ENCODE peak calls at places on chromosomes 12 and 14, in nine cellular contexts. One of them, this sample, is unnamed.

GRCh38 chr12:39824505-39825198 is 205.0 kb upstream of the ABCD2 start:
- DNase-seq in cardiac fibroblast: peak; percentile 77
- DNase-seq in right atrium auricular region: no peak
- DNase-seq in fibroblast of lung: no peak
- DNase-seq in uterus: no peak
- DNase-seq in endothelial cell of umbilical vein: peak; percentile 30
- DNase-seq in ovary: no peak
- DNase-seq in Calu3: no peak
- DNase-seq in brain microvascular endothelial cell: no peak
- DNase-seq in this sample: no peak

GRCh38 chr12:14394317-14395058 is 29.0 kb downstream of the ATF7IP start:
- DNase-seq in ovary: no peak
- DNase-seq in fibroblast of lung: peak; percentile 94
- DNase-seq in endothelial cell of umbilical vein: peak; percentile 63
- DNase-seq in uterus: no peak
- DNase-seq in cardiac fibroblast: peak; percentile 86
- DNase-seq in brain microvascular endothelial cell: peak; percentile 78
- DNase-seq in Calu3: peak; percentile 29
- DNase-seq in right atrium auricular region: no peak
- DNase-seq in this sample: no peak

GRCh38 chr14:35416108-35416750 is 11.7 kb upstream of the NFKBIA start:
- DNase-seq in brain microvascular endothelial cell: no peak
- DNase-seq in right atrium auricular region: no peak
- DNase-seq in Calu3: no peak
- DNase-seq in fibroblast of lung: peak; percentile 24
- DNase-seq in cardiac fibroblast: no peak
- DNase-seq in uterus: no peak
- DNase-seq in endothelial cell of umbilical vein: no peak
- DNase-seq in ovary: no peak
- DNase-seq in this sample: no peak

GRCh38 chr12:6957741-6958608 is 6.8 kb downstream of the PTPN6 start:
- DNase-seq in brain microvascular endothelial cell: no peak
- DNase-seq in Calu3: no peak
- DNase-seq in endothelial cell of umbilical vein: no peak
- DNase-seq in ovary: no peak
- DNase-seq in uterus: no peak
- DNase-seq in right atrium auricular region: no peak
- DNase-seq in cardiac fibroblast: no peak
- DNase-seq in fibroblast of lung: no peak
- DNase-seq in this sample: no peak

GRCh38 chr12:3752096-3752709 is 706 bp downstream of the CRACR2A start:
- DNase-seq in endothelial cell of umbilical vein: peak; percentile 45
- DNase-seq in brain microvascular endothelial cell: peak; percentile 72
- DNase-seq in fibroblast of lung: peak; percentile 11
- DNase-seq in ovary: no peak
- DNase-seq in Calu3: no peak
- DNase-seq in uterus: peak; percentile 43
- DNase-seq in cardiac fibroblast: peak; percentile 60
- DNase-seq in right atrium auricular region: no peak
- DNase-seq in this sample: peak; percentile 40

GRCh38 chr14:85423889-85424288 is 106.1 kb upstream of the FLRT2 start:
- DNase-seq in uterus: no peak
- DNase-seq in cardiac fibroblast: no peak
- DNase-seq in fibroblast of lung: no peak
- DNase-seq in ovary: no peak
- DNase-seq in right atrium auricular region: no peak
- DNase-seq in brain microvascular endothelial cell: no peak
- DNase-seq in Calu3: no peak
- DNase-seq in endothelial cell of umbilical vein: no peak
- DNase-seq in this sample: no peak

GRCh38 chr12:90695415-90695814 is 259.6 kb downstream of the CCER1 start:
- DNase-seq in brain microvascular endothelial cell: no peak
- DNase-seq in uterus: no peak
- DNase-seq in right atrium auricular region: no peak
- DNase-seq in endothelial cell of umbilical vein: peak; percentile 27
- DNase-seq in fibroblast of lung: no peak
- DNase-seq in Calu3: no peak
- DNase-seq in ovary: no peak
- DNase-seq in cardiac fibroblast: peak; percentile 20
- DNase-seq in this sample: no peak

GRCh38 chr12:7542046-7542445 is 38.5 kb upstream of the CD163 start:
- DNase-seq in cardiac fibroblast: no peak
- DNase-seq in uterus: no peak
- DNase-seq in ovary: no peak
- DNase-seq in endothelial cell of umbilical vein: no peak
- DNase-seq in Calu3: no peak
- DNase-seq in fibroblast of lung: no peak
- DNase-seq in brain microvascular endothelial cell: no peak
- DNase-seq in right atrium auricular region: no peak
- DNase-seq in this sample: no peak

GRCh38 chr12:78802593-78802992 is 62.0 kb upstream of the SYT1 start:
- DNase-seq in cardiac fibroblast: peak; percentile 45
- DNase-seq in brain microvascular endothelial cell: peak; percentile 90
- DNase-seq in endothelial cell of umbilical vein: no peak
- DNase-seq in ovary: no peak
- DNase-seq in fibroblast of lung: peak; percentile 98
- DNase-seq in uterus: no peak
- DNase-seq in Calu3: peak; percentile 62
- DNase-seq in right atrium auricular region: no peak
- DNase-seq in this sample: no peak

GRCh38 chr14:72625689-72626088 is 268.2 kb downstream of the DPF3 start:
- DNase-seq in fibroblast of lung: no peak
- DNase-seq in Calu3: no peak
- DNase-seq in right atrium auricular region: no peak
- DNase-seq in cardiac fibroblast: no peak
- DNase-seq in brain microvascular endothelial cell: no peak
- DNase-seq in uterus: no peak
- DNase-seq in endothelial cell of umbilical vein: no peak
- DNase-seq in ovary: no peak
- DNase-seq in this sample: no peak

GRCh38 chr14:23953464-23954278 is at the start of gene DHRS4:
- DNase-seq in endothelial cell of umbilical vein: peak; percentile 82
- DNase-seq in Calu3: peak; percentile 84
- DNase-seq in fibroblast of lung: peak; percentile 83
- DNase-seq in ovary: peak; percentile 84
- DNase-seq in brain microvascular endothelial cell: peak; percentile 68
- DNase-seq in uterus: peak; percentile 77
- DNase-seq in right atrium auricular region: peak; percentile 81
- DNase-seq in cardiac fibroblast: peak; percentile 85
- DNase-seq in this sample: peak; percentile 79

GRCh38 chr14:99924379-99924778 is 131.2 kb downstream of the EML1 start:
- DNase-seq in brain microvascular endothelial cell: no peak
- DNase-seq in endothelial cell of umbilical vein: no peak
- DNase-seq in cardiac fibroblast: no peak
- DNase-seq in uterus: no peak
- DNase-seq in ovary: no peak
- DNase-seq in fibroblast of lung: no peak
- DNase-seq in Calu3: no peak
- DNase-seq in right atrium auricular region: no peak
- DNase-seq in this sample: no peak

GRCh38 chr14:100536141-100536540 is 51.1 kb downstream of the BEGAIN start:
- DNase-seq in cardiac fibroblast: no peak
- DNase-seq in right atrium auricular region: no peak
- DNase-seq in ovary: no peak
- DNase-seq in uterus: no peak
- DNase-seq in brain microvascular endothelial cell: no peak
- DNase-seq in endothelial cell of umbilical vein: no peak
- DNase-seq in fibroblast of lung: no peak
- DNase-seq in Calu3: no peak
- DNase-seq in this sample: peak; percentile 64

GRCh38 chr14:75156901-75157300 is 19.5 kb downstream of the TMED10 start:
- DNase-seq in ovary: no peak
- DNase-seq in Calu3: peak; percentile 4
- DNase-seq in cardiac fibroblast: no peak
- DNase-seq in endothelial cell of umbilical vein: no peak
- DNase-seq in uterus: no peak
- DNase-seq in fibroblast of lung: peak; percentile 56
- DNase-seq in brain microvascular endothelial cell: peak; percentile 9
- DNase-seq in right atrium auricular region: no peak
- DNase-seq in this sample: no peak

DNA sequence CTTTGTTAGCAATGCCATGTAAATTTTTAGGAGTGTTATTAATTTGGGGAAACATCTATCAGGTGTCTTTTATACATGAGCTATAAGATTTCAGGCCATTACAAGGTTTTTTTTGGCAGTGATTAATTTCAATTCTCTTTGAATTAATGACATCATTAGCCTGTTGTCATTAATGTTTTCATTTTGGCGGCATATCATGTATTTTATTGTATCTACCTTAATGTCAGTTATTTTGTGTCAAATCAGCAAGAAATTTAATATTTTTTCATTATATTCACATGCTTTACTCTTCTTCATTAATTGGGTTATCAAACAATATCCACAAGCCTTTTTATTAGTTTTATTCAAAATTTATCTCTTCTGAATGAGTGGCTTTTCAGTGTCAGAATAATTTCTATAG is 153.0 kb upstream of the CAND1 start:
- DNase-seq in uterus: no peak
- DNase-seq in ovary: no peak
- DNase-seq in Calu3: no peak
- DNase-seq in brain microvascular endothelial cell: no peak
- DNase-seq in fibroblast of lung: no peak
- DNase-seq in right atrium auricular region: no peak
- DNase-seq in cardiac fibroblast: no peak
- DNase-seq in endothelial cell of umbilical vein: no peak
- DNase-seq in this sample: no peak
- TF ChIP-seq CTCF in uterus: no peak
- TF ChIP-seq CTCF in ovary: no peak
- TF ChIP-seq CTCF in Calu3: no peak
- TF ChIP-seq CTCF in brain microvascular endothelial cell: no peak
- TF ChIP-seq CTCF in fibroblast of lung: no peak
- TF ChIP-seq CTCF in right atrium auricular region: no peak
- TF ChIP-seq CTCF in cardiac fibroblast: no peak
- TF ChIP-seq CTCF in endothelial cell of umbilical vein: no peak
- TF ChIP-seq CTCF in this sample: no peak

GRCh38 chr12:59699408-59700144 is 103.7 kb downstream of the SLC16A7 start:
- DNase-seq in endothelial cell of umbilical vein: no peak
- DNase-seq in ovary: no peak
- DNase-seq in Calu3: no peak
- DNase-seq in cardiac fibroblast: peak; percentile 82
- DNase-seq in uterus: no peak
- DNase-seq in fibroblast of lung: peak; percentile 76
- DNase-seq in right atrium auricular region: no peak
- DNase-seq in brain microvascular endothelial cell: peak; percentile 71
- DNase-seq in this sample: no peak
- TF ChIP-seq CTCF in endothelial cell of umbilical vein: no peak
- TF ChIP-seq CTCF in ovary: no peak
- TF ChIP-seq CTCF in Calu3: no peak
- TF ChIP-seq CTCF in cardiac fibroblast: no peak
- TF ChIP-seq CTCF in uterus: no peak
- TF ChIP-seq CTCF in fibroblast of lung: no peak
- TF ChIP-seq CTCF in right atrium auricular region: no peak
- TF ChIP-seq CTCF in brain microvascular endothelial cell: no peak
- TF ChIP-seq CTCF in this sample: no peak

GRCh38 chr12:53804429-53804828 is 52.6 kb upstream of the CISTR start:
- DNase-seq in right atrium auricular region: no peak
- DNase-seq in uterus: no peak
- DNase-seq in brain microvascular endothelial cell: no peak
- DNase-seq in ovary: no peak
- DNase-seq in Calu3: peak; percentile 73
- DNase-seq in cardiac fibroblast: no peak
- DNase-seq in endothelial cell of umbilical vein: no peak
- DNase-seq in fibroblast of lung: no peak
- DNase-seq in this sample: no peak
- TF ChIP-seq CTCF in right atrium auricular region: no peak
- TF ChIP-seq CTCF in uterus: no peak
- TF ChIP-seq CTCF in brain microvascular endothelial cell: no peak
- TF ChIP-seq CTCF in ovary: no peak
- TF ChIP-seq CTCF in Calu3: peak; percentile 14
- TF ChIP-seq CTCF in cardiac fibroblast: no peak
- TF ChIP-seq CTCF in endothelial cell of umbilical vein: no peak
- TF ChIP-seq CTCF in fibroblast of lung: peak; percentile 9
- TF ChIP-seq CTCF in this sample: no peak

GRCh38 chr12:68873316-68873715 is 59.7 kb downstream of the CPM start:
- DNase-seq in uterus: no peak
- DNase-seq in endothelial cell of umbilical vein: no peak
- DNase-seq in fibroblast of lung: no peak
- DNase-seq in ovary: no peak
- DNase-seq in brain microvascular endothelial cell: no peak
- DNase-seq in Calu3: no peak
- DNase-seq in cardiac fibroblast: no peak
- DNase-seq in right atrium auricular region: no peak
- DNase-seq in this sample: no peak
- TF ChIP-seq CTCF in uterus: no peak
- TF ChIP-seq CTCF in endothelial cell of umbilical vein: no peak
- TF ChIP-seq CTCF in fibroblast of lung: no peak
- TF ChIP-seq CTCF in ovary: no peak
- TF ChIP-seq CTCF in brain microvascular endothelial cell: no peak
- TF ChIP-seq CTCF in Calu3: no peak
- TF ChIP-seq CTCF in cardiac fibroblast: no peak
- TF ChIP-seq CTCF in right atrium auricular region: no peak
- TF ChIP-seq CTCF in this sample: no peak

DNA sequence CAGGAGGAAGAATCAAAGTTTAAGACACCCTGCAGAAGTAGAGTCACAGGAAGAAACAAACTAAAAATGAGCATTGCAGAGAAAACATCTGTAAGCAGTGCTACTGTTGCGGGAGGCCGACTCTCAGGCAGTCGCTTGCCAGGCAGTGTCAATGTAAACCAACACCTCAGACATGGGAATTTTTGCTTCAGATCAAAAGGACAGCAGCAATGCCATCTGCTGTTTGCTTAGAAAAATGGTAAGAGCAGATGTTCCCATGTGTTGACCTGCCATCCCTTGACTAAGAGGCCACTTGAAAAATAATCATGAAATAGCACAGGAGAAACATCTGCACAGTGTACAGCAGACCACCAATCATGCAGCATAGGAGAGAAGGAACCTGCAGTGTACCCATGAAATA is 196.6 kb downstream of the SLC25A21 start:
- DNase-seq in Calu3: no peak
- DNase-seq in ovary: no peak
- DNase-seq in brain microvascular endothelial cell: no peak
- DNase-seq in endothelial cell of umbilical vein: no peak
- DNase-seq in fibroblast of lung: no peak
- DNase-seq in uterus: no peak
- DNase-seq in cardiac fibroblast: no peak
- DNase-seq in right atrium auricular region: no peak
- DNase-seq in this sample: no peak
- TF ChIP-seq CTCF in Calu3: no peak
- TF ChIP-seq CTCF in ovary: no peak
- TF ChIP-seq CTCF in brain microvascular endothelial cell: no peak
- TF ChIP-seq CTCF in endothelial cell of umbilical vein: no peak
- TF ChIP-seq CTCF in fibroblast of lung: no peak
- TF ChIP-seq CTCF in uterus: no peak
- TF ChIP-seq CTCF in cardiac fibroblast: no peak
- TF ChIP-seq CTCF in right atrium auricular region: no peak
- TF ChIP-seq CTCF in this sample: no peak